ENCODE peak calls at places on chromosomes 1 and 21, in four cellular contexts. One of them, this sample, is unnamed.

GRCh38 chr1:34128186-34128889 is 36.7 kb downstream of the CSMD2 start:
- DNase-seq in tibial nerve: no peak
- DNase-seq in cardiac muscle cell: no peak
- DNase-seq in WTC11: no peak
- DNase-seq in this sample: no peak

GRCh38 chr1:196557797-196558196 is 50.4 kb downstream of the KCNT2 start:
- DNase-seq in tibial nerve: no peak
- DNase-seq in cardiac muscle cell: peak
- DNase-seq in WTC11: no peak
- DNase-seq in this sample: no peak

GRCh38 chr1:112513112-112513870 is 4.5 kb downstream of the WNT2B start:
- DNase-seq in tibial nerve: no peak
- DNase-seq in cardiac muscle cell: peak
- DNase-seq in WTC11: no peak
- DNase-seq in this sample: no peak

GRCh38 chr21:44617071-44617501 is 5.2 kb downstream of the KRTAP10-8 start:
- DNase-seq in tibial nerve: no peak
- DNase-seq in cardiac muscle cell: no peak
- DNase-seq in WTC11: peak
- DNase-seq in this sample: no peak

GRCh38 chr1:234758851-234759250 is 148.9 kb upstream of the IRF2BP2 start:
- DNase-seq in tibial nerve: no peak
- DNase-seq in cardiac muscle cell: no peak
- DNase-seq in WTC11: no peak
- DNase-seq in this sample: no peak

GRCh38 chr1:178947688-178948003 is 76.8 kb upstream of the ANGPTL1 start:
- DNase-seq in tibial nerve: no peak
- DNase-seq in cardiac muscle cell: no peak
- DNase-seq in WTC11: no peak
- DNase-seq in this sample: no peak

GRCh38 chr21:44930543-44930981 is 9.3 kb upstream of the SLX9 start:
- DNase-seq in tibial nerve: no peak
- DNase-seq in cardiac muscle cell: peak
- DNase-seq in WTC11: no peak
- DNase-seq in this sample: no peak

GRCh38 chr1:179586107-179586823 is 5.4 kb upstream of the TDRD5 start:
- DNase-seq in tibial nerve: peak
- DNase-seq in cardiac muscle cell: peak
- DNase-seq in WTC11: peak
- DNase-seq in this sample: peak

GRCh38 chr1:65420590-65421340 is at the start of the genes LEPR and LEPROT:
- DNase-seq in tibial nerve: peak
- DNase-seq in cardiac muscle cell: no peak
- DNase-seq in WTC11: no peak
- DNase-seq in this sample: no peak

GRCh38 chr1:91397605-91398004 is 7.0 kb downstream of the HFM1 start:
- DNase-seq in tibial nerve: no peak
- DNase-seq in cardiac muscle cell: no peak
- DNase-seq in WTC11: no peak
- DNase-seq in this sample: no peak

GRCh38 chr1:4058706-4059105 is 158.6 kb upstream of the C1orf174 start:
- DNase-seq in tibial nerve: no peak
- DNase-seq in cardiac muscle cell: no peak
- DNase-seq in WTC11: no peak
- DNase-seq in this sample: no peak

GRCh38 chr1:178145605-178146004 is 51.7 kb downstream of the RASAL2 start:
- DNase-seq in tibial nerve: no peak
- DNase-seq in cardiac muscle cell: no peak
- DNase-seq in WTC11: no peak
- DNase-seq in this sample: no peak

GRCh38 chr1:168628807-168629206 is 52.4 kb downstream of the XCL1 start:
- DNase-seq in tibial nerve: no peak
- DNase-seq in cardiac muscle cell: peak
- DNase-seq in WTC11: no peak
- DNase-seq in this sample: no peak

GRCh38 chr1:32318127-32318869 is 17.7 kb downstream of the MARCKSL1 start:
- DNase-seq in tibial nerve: no peak
- DNase-seq in cardiac muscle cell: no peak
- DNase-seq in WTC11: no peak
- DNase-seq in this sample: no peak

GRCh38 chr1:45643978-45644377 is 20.1 kb upstream of the CCDC17 start:
- DNase-seq in tibial nerve: no peak
- DNase-seq in cardiac muscle cell: no peak
- DNase-seq in WTC11: no peak
- DNase-seq in this sample: no peak

GRCh38 chr1:181251001-181251712 is 162.7 kb downstream of the IER5 start:
- DNase-seq in tibial nerve: no peak
- DNase-seq in cardiac muscle cell: peak
- DNase-seq in WTC11: no peak
- DNase-seq in this sample: no peak

GRCh38 chr21:31352841-31353240 is 8.8 kb upstream of the TIAM1 start:
- DNase-seq in tibial nerve: no peak
- DNase-seq in cardiac muscle cell: no peak
- DNase-seq in WTC11: no peak
- DNase-seq in this sample: no peak

GRCh38 chr1:107648071-107648470 is 316.9 kb downstream of the VAV3 start:
- DNase-seq in tibial nerve: no peak
- DNase-seq in cardiac muscle cell: peak
- DNase-seq in WTC11: no peak
- DNase-seq in this sample: no peak

GRCh38 chr1:232169436-232169835 is 460.5 kb downstream of the SIPA1L2 start:
- DNase-seq in tibial nerve: no peak
- DNase-seq in cardiac muscle cell: no peak
- DNase-seq in WTC11: no peak
- DNase-seq in this sample: no peak

GRCh38 chr1:169108897-169109560 is 2.5 kb downstream of the ATP1B1 start:
- DNase-seq in tibial nerve: no peak
- DNase-seq in cardiac muscle cell: peak
- DNase-seq in WTC11: no peak
- DNase-seq in this sample: no peak

GRCh38 chr21:29104239-29104708 is 26.2 kb upstream of the MAP3K7CL start:
- DNase-seq in tibial nerve: no peak
- DNase-seq in cardiac muscle cell: no peak
- DNase-seq in WTC11: no peak
- DNase-seq in this sample: no peak

GRCh38 chr1:18099026-18099425 is 8.6 kb upstream of the IGSF21 start:
- DNase-seq in tibial nerve: no peak
- DNase-seq in cardiac muscle cell: no peak
- DNase-seq in WTC11: no peak
- DNase-seq in this sample: no peak

GRCh38 chr1:214990619-214991018 is 91.9 kb upstream of the KCNK2 start:
- DNase-seq in tibial nerve: no peak
- DNase-seq in cardiac muscle cell: peak
- DNase-seq in WTC11: no peak
- DNase-seq in this sample: no peak

GRCh38 chr1:202968895-202969295 is 1.8 kb upstream of the CYB5R1 start:
- DNase-seq in tibial nerve: peak
- DNase-seq in cardiac muscle cell: peak
- DNase-seq in WTC11: peak
- DNase-seq in this sample: peak

GRCh38 chr1:12346483-12347155 is 116.8 kb downstream of the VPS13D start:
- DNase-seq in tibial nerve: no peak
- DNase-seq in cardiac muscle cell: no peak
- DNase-seq in WTC11: no peak
- DNase-seq in this sample: no peak

GRCh38 chr1:180981596-180982387 is 40.9 kb downstream of the STX6 start:
- DNase-seq in tibial nerve: no peak
- DNase-seq in cardiac muscle cell: no peak
- DNase-seq in WTC11: no peak
- DNase-seq in this sample: no peak

GRCh38 chr1:171636141-171636540 is 14.1 kb downstream of the MYOCOS start:
- DNase-seq in tibial nerve: no peak
- DNase-seq in cardiac muscle cell: peak
- DNase-seq in WTC11: peak
- DNase-seq in this sample: no peak

GRCh38 chr1:217620814-217621213 is 10.1 kb downstream of the GPATCH2 start:
- DNase-seq in tibial nerve: no peak
- DNase-seq in cardiac muscle cell: no peak
- DNase-seq in WTC11: no peak
- DNase-seq in this sample: no peak

GRCh38 chr1:247639381-247639981 is 34.1 kb downstream of the OR2G3 start:
- DNase-seq in tibial nerve: peak
- DNase-seq in cardiac muscle cell: peak
- DNase-seq in WTC11: peak
- DNase-seq in this sample: peak

GRCh38 chr1:208924011-208924410 is 659.5 kb upstream of the CAMK1G start:
- DNase-seq in tibial nerve: no peak
- DNase-seq in cardiac muscle cell: no peak
- DNase-seq in WTC11: no peak
- DNase-seq in this sample: no peak

GRCh38 chr1:48234086-48234485 is 11.6 kb downstream of the SLC5A9 start:
- DNase-seq in tibial nerve: no peak
- DNase-seq in cardiac muscle cell: no peak
- DNase-seq in WTC11: no peak
- DNase-seq in this sample: no peak

GRCh38 chr1:44303532-44303931 is 51.5 kb downstream of the ERI3 start:
- DNase-seq in tibial nerve: no peak
- DNase-seq in cardiac muscle cell: no peak
- DNase-seq in WTC11: no peak
- DNase-seq in this sample: no peak

GRCh38 chr1:86841120-86841519 is 72.8 kb downstream of the SELENOF start:
- DNase-seq in tibial nerve: no peak
- DNase-seq in cardiac muscle cell: peak
- DNase-seq in WTC11: no peak
- DNase-seq in this sample: no peak

GRCh38 chr1:15214507-15214906 is 32.5 kb upstream of the FHAD1 start:
- DNase-seq in tibial nerve: peak
- DNase-seq in cardiac muscle cell: peak
- DNase-seq in WTC11: no peak
- DNase-seq in this sample: peak

GRCh38 chr1:41806472-41807155 is 112.1 kb downstream of the HIVEP3 start:
- DNase-seq in tibial nerve: no peak
- DNase-seq in cardiac muscle cell: no peak
- DNase-seq in WTC11: no peak
- DNase-seq in this sample: no peak

GRCh38 chr1:13677896-13678295 is 22.1 kb upstream of the PRDM2 start:
- DNase-seq in tibial nerve: no peak
- DNase-seq in cardiac muscle cell: no peak
- DNase-seq in WTC11: no peak
- DNase-seq in this sample: no peak
- TF ChIP-seq CTCF in tibial nerve: no peak
- TF ChIP-seq CTCF in cardiac muscle cell: no peak
- TF ChIP-seq CTCF in WTC11: no peak
- TF ChIP-seq CTCF in this sample: no peak

DNA sequence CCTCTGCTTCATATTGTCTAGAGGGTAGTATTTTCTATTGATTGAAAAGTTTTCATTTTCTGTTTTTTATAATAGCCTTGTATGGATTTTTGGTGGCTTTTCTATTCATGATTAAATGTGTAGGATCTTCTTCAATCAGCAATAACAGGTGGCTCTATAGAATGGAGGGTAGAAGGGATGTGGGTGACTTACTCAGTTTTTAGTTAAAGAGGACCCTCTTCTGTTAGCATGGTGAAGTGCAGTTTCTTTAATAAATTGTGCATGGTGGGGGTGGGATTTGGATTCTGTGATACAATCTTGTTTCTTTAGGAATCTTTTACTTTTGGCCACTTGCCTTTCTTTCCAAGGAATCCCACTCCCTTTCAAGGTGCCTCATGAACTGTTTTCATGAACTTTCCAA is 64.7 kb downstream of the SLC35A3 start:
- DNase-seq in tibial nerve: no peak
- DNase-seq in cardiac muscle cell: peak
- DNase-seq in WTC11: no peak
- DNase-seq in this sample: no peak
- TF ChIP-seq CTCF in tibial nerve: no peak
- TF ChIP-seq CTCF in cardiac muscle cell: peak
- TF ChIP-seq CTCF in WTC11: no peak
- TF ChIP-seq CTCF in this sample: peak

GRCh38 chr21:26027696-26028095 is 142.9 kb downstream of the APP start:
- DNase-seq in tibial nerve: no peak
- DNase-seq in cardiac muscle cell: no peak
- DNase-seq in WTC11: no peak
- DNase-seq in this sample: no peak

GRCh38 chr21:26028183-26028582 is 142.4 kb downstream of the APP start:
- DNase-seq in tibial nerve: no peak
- DNase-seq in cardiac muscle cell: no peak
- DNase-seq in WTC11: no peak
- DNase-seq in this sample: no peak

GRCh38 chr21:26032263-26032662 is 138.3 kb downstream of the APP start:
- DNase-seq in tibial nerve: no peak
- DNase-seq in cardiac muscle cell: no peak
- DNase-seq in WTC11: no peak
- DNase-seq in this sample: no peak
- TF ChIP-seq CTCF in tibial nerve: no peak
- TF ChIP-seq CTCF in cardiac muscle cell: no peak
- TF ChIP-seq CTCF in WTC11: no peak
- TF ChIP-seq CTCF in this sample: no peak

GRCh38 chr1:156336242-156336641 is 1.9 kb downstream of the CCT3 start:
- DNase-seq in tibial nerve: no peak
- DNase-seq in cardiac muscle cell: peak
- DNase-seq in WTC11: no peak
- DNase-seq in this sample: no peak
- TF ChIP-seq CTCF in tibial nerve: no peak
- TF ChIP-seq CTCF in cardiac muscle cell: peak
- TF ChIP-seq CTCF in WTC11: no peak
- TF ChIP-seq CTCF in this sample: peak

This sample was measured in neural crest cell.